ENCODE peak calls at places on chromosomes 12 and 14, in four cellular contexts. V, H, Z and T are unnamed samples. For H3K4me1, the result is how much of the 10 kb centered on the place peaks cover.

GRCh38 chr12:105214141-105214540 is 21.8 kb downstream of the APPL2 start:
- DNase-seq in V (no peak), Z (no peak), H (peak), T (no peak)

GRCh38 chr14:21852061-21852664 is 178.5 kb upstream of the OR4E1 start:
- DNase-seq in V (peak), Z (peak), H (peak), T (peak)

GRCh38 chr12:106739815-106740552 is 34.5 kb upstream of the RIC8B start:
- DNase-seq in V (no peak), Z (peak), H (peak), T (no peak)

GRCh38 chr12:123253606-123254459 is 17.8 kb downstream of the CDK2AP1 start:
- DNase-seq in V (no peak), Z (no peak), H (no peak), T (no peak)

GRCh38 chr12:31890295-31891285 is 68.6 kb upstream of the RESF1 start:
- DNase-seq in V (no peak), Z (no peak), H (no peak), T (no peak)

GRCh38 chr12:214005-214736 is at the start of gene SLC6A12:
- DNase-seq in V (no peak), Z (peak), H (no peak), T (no peak)

GRCh38 chr14:76294876-76295275 is 81.1 kb upstream of the ESRRB start:
- DNase-seq in V (no peak), H (no peak), Z (no peak), T (no peak)

GRCh38 chr12:130839770-130840355 is 813 bp upstream of the STX2 start:
- DNase-seq in V (no peak), Z (no peak), H (no peak), T (no peak)

GRCh38 chr12:48000878-48001321 is 3.4 kb downstream of the COL2A1 start:
- DNase-seq in H (peak), V (no peak), Z (peak), T (peak)

GRCh38 chr12:52945389-52946232 is 3.3 kb upstream of the KRT18 start:
- DNase-seq in Z (peak), V (peak), H (peak), T (peak)

GRCh38 chr14:95663226-95663797 is 22.9 kb upstream of the TCL1B start:
- DNase-seq in H (no peak), Z (no peak), V (no peak), T (no peak)

GRCh38 chr14:35385042-35385839 is 19.3 kb downstream of the NFKBIA start:
- DNase-seq in V (no peak), H (peak), Z (no peak), T (no peak)

DNA sequence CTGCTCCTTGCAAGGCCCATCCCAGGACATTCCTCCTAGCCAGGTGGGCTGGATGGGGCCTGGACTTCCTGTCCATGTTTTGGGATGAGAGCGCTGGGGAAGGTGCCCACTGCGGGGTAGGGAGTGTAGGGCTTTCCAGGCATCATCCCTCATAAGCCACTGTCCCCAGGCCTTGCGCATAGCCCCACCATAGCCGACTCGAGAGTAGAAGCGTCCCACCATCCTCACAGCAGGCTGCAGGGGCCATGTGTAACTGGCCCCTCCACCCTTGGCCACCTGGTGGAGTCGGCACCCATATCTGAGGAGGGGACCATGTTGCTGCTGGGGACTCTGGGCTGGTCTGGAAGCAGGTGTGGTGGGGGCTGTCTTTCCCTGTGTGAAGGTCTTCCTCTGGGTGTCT is 30.5 kb downstream of the SH2B3 start:
- DNase-seq in Z (no peak), H (no peak), V (no peak), T (no peak)
- H3K4me1 ChIP-seq in Z (under half), H (under half), V (under half), T (under half)

GRCh38 chr12:4809449-4810218 is 89.4 kb downstream of the GALNT8 start:
- DNase-seq in H (no peak), Z (peak), V (no peak), T (peak)
- H3K56ac ChIP-seq in H (no peak), Z (peak), V (no peak), T (no peak)

DNA sequence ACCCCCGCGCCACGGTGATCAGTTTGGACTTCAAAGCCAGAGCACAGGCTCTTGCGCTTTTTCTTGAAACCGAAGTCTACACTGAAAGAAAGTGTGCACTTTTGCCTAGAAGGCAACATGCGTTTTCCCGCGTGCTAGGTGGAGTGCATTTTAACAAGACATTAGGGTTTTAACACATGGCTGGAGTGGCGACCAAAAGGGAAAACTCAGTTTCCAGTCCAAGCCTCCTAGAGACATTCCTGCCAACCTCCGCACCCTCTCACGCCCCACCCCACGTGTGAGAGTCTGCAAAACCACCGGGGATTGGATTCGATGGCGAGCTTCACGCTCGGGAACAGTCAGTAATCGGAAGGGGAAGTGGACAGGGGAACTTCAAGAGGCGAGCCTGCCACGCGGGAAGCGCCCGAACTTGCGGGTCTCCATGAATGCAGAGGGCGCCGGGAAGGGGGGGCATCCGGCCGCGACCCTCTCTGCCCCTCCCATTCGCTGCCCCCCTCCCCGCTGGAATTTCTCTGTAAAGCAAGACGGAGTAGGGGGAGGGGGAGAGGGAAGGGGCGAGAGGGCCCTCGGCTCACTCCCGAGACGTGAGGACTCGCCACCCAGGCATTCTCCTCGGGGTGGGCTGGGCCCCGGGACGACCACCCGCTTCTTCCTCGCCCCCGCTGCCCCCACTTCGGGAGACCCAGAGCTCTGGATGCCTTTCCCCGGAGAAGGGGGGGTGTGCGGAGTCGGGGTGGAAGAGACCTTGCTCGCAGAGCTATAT is 2.7 kb upstream of the CCND2 start:
- DNase-seq in Z (peak), V (no peak), H (no peak), T (peak)
- H3K9ac ChIP-seq in Z (peak), V (peak), H (no peak), T (no peak)

DNA sequence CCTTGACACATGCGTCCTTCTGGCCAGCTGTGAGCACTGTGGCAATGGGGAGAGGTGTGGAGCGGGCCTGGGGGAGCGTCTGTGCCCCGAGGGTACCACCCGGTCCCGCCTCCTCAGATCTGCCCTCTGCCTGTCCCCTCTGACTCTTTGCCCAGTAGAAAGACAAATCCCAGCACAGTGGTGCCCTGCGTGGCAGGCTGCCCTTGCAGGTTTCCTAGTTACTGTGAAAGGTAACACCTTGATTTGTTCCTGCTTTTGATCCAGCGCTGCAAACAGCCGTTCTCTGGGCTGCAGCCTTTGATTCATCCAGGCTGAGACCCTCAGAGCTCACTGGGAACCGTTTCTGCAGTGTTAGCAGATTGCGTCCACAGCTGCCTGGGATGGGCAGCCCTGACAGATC is 16.4 kb downstream of the FBRSL1 start:
- DNase-seq in V (no peak), H (no peak), Z (no peak), T (no peak)
- H3K4me1 ChIP-seq in V (under half), H (under half), Z (under half), T (under half)

DNA sequence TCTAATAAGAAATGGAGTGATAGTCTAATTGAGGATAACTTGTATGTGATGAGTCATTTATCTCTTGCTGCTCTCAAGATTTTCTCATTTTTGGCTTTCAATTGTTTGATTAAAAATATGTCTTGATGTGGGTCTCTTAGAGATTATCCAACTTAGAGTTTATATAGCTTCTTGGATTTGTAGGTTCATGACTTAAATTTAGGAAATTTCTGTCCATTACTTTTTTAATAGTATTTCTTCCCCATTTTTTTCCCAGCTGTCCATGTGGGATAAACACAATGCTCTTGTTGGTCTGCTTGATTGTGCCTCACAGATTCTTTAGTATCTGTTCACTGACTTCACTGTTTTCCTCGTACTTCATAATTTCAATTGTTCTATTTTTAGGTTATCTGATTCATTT is 7.5 kb downstream of the OR6C65 start:
- DNase-seq in H (no peak), V (no peak), Z (no peak), T (no peak)
- H3K56ac ChIP-seq in H (no peak), V (no peak), Z (no peak), T (no peak)

GRCh38 chr14:22991852-22992251 is 9.5 kb upstream of the AJUBA start:
- DNase-seq in H (no peak), V (no peak), Z (no peak), T (no peak)

GRCh38 chr14:22995889-22996611 is 13.7 kb upstream of the AJUBA start:
- DNase-seq in H (no peak), V (no peak), Z (no peak), T (no peak)

GRCh38 chr14:22993517-22993916 is 11.2 kb upstream of the AJUBA start:
- DNase-seq in H (no peak), Z (peak), V (no peak), T (no peak)

GRCh38 chr14:22996823-22997301 is 13.1 kb downstream of the C14orf93 start:
- DNase-seq in Z (no peak), H (no peak), V (no peak), T (no peak)

GRCh38 chr14:22994762-22995275 is 12.5 kb upstream of the AJUBA start:
- DNase-seq in Z (peak), V (no peak), H (peak), T (peak)
- H3K9ac ChIP-seq in Z (peak), V (no peak), H (no peak), T (no peak)

DNA sequence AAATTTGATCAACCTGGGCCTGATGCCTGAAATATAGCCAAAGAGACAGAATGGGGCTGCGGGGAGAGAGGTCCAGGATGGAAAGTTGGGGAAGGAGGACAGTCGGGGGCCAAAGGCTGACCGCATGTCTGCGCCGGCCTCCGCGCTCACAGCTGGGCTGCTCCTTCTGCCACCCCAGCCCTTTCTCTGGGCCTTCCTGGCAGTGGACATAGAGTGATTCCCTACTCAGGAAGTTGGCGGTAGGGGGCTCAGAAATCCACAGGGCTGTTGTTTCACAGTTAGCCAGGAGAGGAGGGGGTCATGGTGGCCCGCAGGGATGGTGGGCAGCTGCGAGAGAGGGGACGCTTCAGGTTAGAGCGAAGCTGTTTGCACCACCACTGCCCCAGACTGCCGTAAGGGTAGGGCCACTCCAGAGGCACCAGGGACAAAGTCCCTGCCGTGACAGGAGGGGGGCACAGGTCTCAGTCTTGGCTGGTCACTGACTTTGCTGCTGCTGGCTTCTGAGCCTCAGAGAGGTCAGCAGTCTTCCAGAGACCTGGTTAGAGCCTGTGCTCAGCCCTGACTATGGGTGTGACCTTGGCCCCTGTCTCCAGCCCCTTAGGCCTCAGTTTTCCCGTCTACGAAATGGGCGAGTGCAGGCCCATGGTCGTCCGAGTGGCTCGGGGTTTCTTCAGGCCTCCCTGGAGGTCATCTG is 15.0 kb downstream of the MEG3 start:
- DNase-seq in Z (no peak), H (no peak), V (no peak), T (no peak)
- H3K4me1 ChIP-seq in Z (under half), H (under half), V (under half), T (under half)

GRCh38 chr14:89521988-89522387 is 105.0 kb upstream of the FOXN3 start:
- DNase-seq in V (no peak), H (no peak), Z (no peak), T (no peak)
- H3K56ac ChIP-seq in V (no peak), H (no peak), Z (no peak), T (no peak)

GRCh38 chr14:63614964-63615363 is 26.7 kb downstream of the WDR89 start:
- DNase-seq in V (no peak), Z (no peak), H (peak), T (no peak)

GRCh38 chr14:63611078-63611477 is 30.6 kb downstream of the WDR89 start:
- DNase-seq in Z (no peak), H (no peak), V (no peak), T (no peak)

DNA sequence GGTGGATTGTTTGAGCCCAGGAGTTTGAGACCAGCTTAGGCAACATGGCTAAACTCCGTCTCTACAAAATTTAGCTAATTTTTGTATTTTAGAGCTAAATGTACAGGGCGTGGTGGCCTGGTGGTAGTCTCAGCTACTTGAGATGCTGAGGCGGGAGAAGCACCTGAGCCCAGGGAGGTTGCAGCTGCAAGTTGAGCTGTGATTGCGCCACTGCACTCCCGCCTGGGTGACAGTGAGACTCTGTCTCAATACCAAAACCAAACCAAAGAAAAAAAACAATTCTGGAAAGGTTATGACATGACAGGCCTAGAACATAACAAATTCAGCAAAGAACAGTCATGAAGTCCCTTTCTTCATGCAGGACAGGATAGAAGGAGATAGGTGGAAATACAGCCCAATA is 25.7 kb downstream of the WDR89 start:
- DNase-seq in Z (no peak), H (no peak), V (no peak), T (no peak)
- H3K9ac ChIP-seq in Z (no peak), H (no peak), V (no peak), T (no peak)